ENCODE peak calls at places on chromosomes 5 and 9, in eight cellular contexts. M is CD8-positive, alpha-beta T cell; Q is CD4-positive, alpha-beta memory T cell; Y is mucosa of gallbladder; K is omental fat pad; P is NCI-H1436 treated with DMSO at 0.1 percent for 48 hours; T is Right ventricle myocardium superior; U is cardiac septum. I is an unnamed sample.
A peak's percentile ranks its signal among the peaks of the same experiment; 100 is the strongest.

GRCh38 chr5:42338136-42338535 is 85.1 kb upstream of the GHR start:
- DNase-seq in P (no peak), U (no peak), T (no peak), Y (no peak), K (no peak), M (no peak), Q (no peak), I (no peak)

GRCh38 chr9:68538200-68538599 is 2.5 kb downstream of the TMEM252 start:
- DNase-seq in T (no peak), Y (no peak), Q (no peak), U (no peak), K (no peak), P (no peak), M (no peak), I (no peak)

GRCh38 chr9:118829334-118829733 is 539.9 kb downstream of the BRINP1 start:
- DNase-seq in U (no peak), K (no peak), Q (no peak), Y (no peak), M (no peak), P (no peak), T (no peak), I (no peak)

GRCh38 chr9:85941966-85942912 is 1.3 kb downstream of the NAA35 start:
- DNase-seq in K (no peak), U (no peak), P (no peak), Q (peak; percentile 6), Y (no peak), M (no peak), T (no peak), I (no peak)

GRCh38 chr5:80864706-80865435 is 95.3 kb upstream of the RASGRF2 start:
- DNase-seq in T (no peak), Q (no peak), P (no peak), M (no peak), U (no peak), Y (no peak), K (no peak), I (no peak)

GRCh38 chr5:52840286-52841050 is 52.8 kb downstream of the ITGA1 start:
- DNase-seq in K (no peak), T (no peak), Y (peak; percentile 20), Q (no peak), U (peak; percentile 76), P (no peak), M (no peak), I (no peak)

GRCh38 chr5:72503888-72504491 is 3.2 kb downstream of the ZNF366 start:
- DNase-seq in Y (no peak), P (no peak), U (no peak), K (no peak), Q (no peak), M (no peak), T (no peak), I (peak; percentile 47)

GRCh38 chr9:27664136-27664819 is 91.0 kb upstream of the C9orf72 start:
- DNase-seq in Q (no peak), P (no peak), K (no peak), M (no peak), T (no peak), U (no peak), Y (no peak), I (no peak)

GRCh38 chr5:133865113-133865512 is 103.3 kb downstream of the C5orf15 start:
- DNase-seq in M (no peak), U (no peak), T (no peak), Q (no peak), P (no peak), K (no peak), Y (no peak), I (no peak)

GRCh38 chr5:144177548-144177947 is 6.9 kb downstream of the KCTD16 start:
- DNase-seq in T (no peak), U (no peak), P (no peak), Y (no peak), M (no peak), K (no peak), Q (no peak), I (no peak)